ENCODE peak calls at places on chromosomes 12 and 14, in four cellular contexts. F is fibroblast of pulmonary artery, Q is dorsolateral prefrontal cortex, X is brain microvascular endothelial cell. O is an unnamed sample.
A peak's percentile ranks its signal among the peaks of the same experiment; 100 is the strongest.

GRCh38 chr14:97802430-97802829 is 1005.2 kb downstream of the VRK1 start:
- DNase-seq in Q (no peak), F (no peak), X (no peak), O (no peak)

GRCh38 chr12:95815635-95816212 is 25.2 kb upstream of the NTN4 start:
- DNase-seq in Q (no peak), X (no peak), F (peak; percentile 62), O (no peak)

GRCh38 chr12:113174461-113175384 is 10.6 kb downstream of the DDX54 start:
- DNase-seq in X (peak; percentile 60), Q (peak; percentile 74), F (peak; percentile 74), O (peak; percentile 73)

GRCh38 chr12:51482808-51483532 is 58.3 kb downstream of the SLC4A8 start:
- DNase-seq in Q (no peak), X (no peak), F (no peak), O (no peak)

GRCh38 chr12:130932061-130932650 is 21.6 kb upstream of the ADGRD1 start:
- DNase-seq in Q (no peak), X (no peak), F (no peak), O (no peak)

GRCh38 chr12:69036999-69037398 is 104.0 kb upstream of the CPM start:
- DNase-seq in X (no peak), Q (no peak), F (no peak), O (no peak)

GRCh38 chr12:90102957-90103652 is 394.5 kb upstream of the ATP2B1 start:
- DNase-seq in X (peak; percentile 38), F (peak; percentile 67), Q (no peak), O (no peak)

GRCh38 chr12:101713059-101713682 is 15.7 kb downstream of the CHPT1 start:
- DNase-seq in Q (no peak), F (no peak), X (no peak), O (no peak)

GRCh38 chr12:128694445-128694844 is 129.3 kb downstream of the SLC15A4 start:
- DNase-seq in F (no peak), X (no peak), Q (no peak), O (no peak)

GRCh38 chr12:119869720-119870119 is 7.4 kb downstream of the CIT start:
- DNase-seq in Q (no peak), X (peak; percentile 86), F (peak; percentile 86), O (no peak)

GRCh38 chr14:95361373-95362179 is 41.9 kb upstream of the CLMN start:
- DNase-seq in F (peak; percentile 38), Q (no peak), X (no peak), O (no peak)

GRCh38 chr14:60215127-60215444 is 33.9 kb upstream of the PPM1A start:
- DNase-seq in F (no peak), X (no peak), Q (no peak), O (no peak)

GRCh38 chr14:34700622-34701130 is 13.7 kb downstream of the CFL2 start:
- DNase-seq in Q (no peak), F (no peak), X (no peak), O (no peak)

GRCh38 chr14:96160913-96161310 is 43.7 kb upstream of the BDKRB2 start:
- DNase-seq in Q (no peak), F (no peak), X (no peak), O (no peak)

GRCh38 chr14:100416921-100417451 is 93.8 kb downstream of the SLC25A47 start:
- DNase-seq in F (peak; percentile 29), X (no peak), Q (no peak), O (no peak)

GRCh38 chr14:39267592-39268112 is 33.9 kb downstream of the MIA2 start:
- DNase-seq in Q (no peak), F (no peak), X (no peak), O (no peak)

GRCh38 chr14:72433511-72433910 is 460.4 kb downstream of the DPF3 start:
- DNase-seq in F (peak; percentile 30), X (peak; percentile 49), Q (no peak), O (no peak)

GRCh38 chr12:76158518-76159321 is 74.2 kb upstream of the NAP1L1 start:
- DNase-seq in X (peak; percentile 84), Q (peak; percentile 32), F (peak; percentile 70), O (peak; percentile 61)

GRCh38 chr12:3832738-3833137 is 40.5 kb downstream of the PARP11 start:
- DNase-seq in F (no peak), X (no peak), Q (no peak), O (no peak)

GRCh38 chr14:100498068-100498467 is 89.1 kb downstream of the BEGAIN start:
- DNase-seq in F (no peak), X (no peak), Q (peak; percentile 48), O (no peak)

GRCh38 chr12:51687142-51687935 is 96.3 kb downstream of the SCN8A start:
- DNase-seq in X (no peak), F (peak; percentile 75), Q (no peak), O (no peak)

GRCh38 chr12:104306943-104307654 is 3.6 kb downstream of the EID3 start:
- DNase-seq in X (no peak), F (no peak), Q (no peak), O (no peak)

GRCh38 chr14:85475113-85475512 is 54.8 kb upstream of the FLRT2 start:
- DNase-seq in F (peak; percentile 88), X (no peak), Q (no peak), O (no peak)

GRCh38 chr12:459430-460258 is at the start of gene B4GALNT3:
- DNase-seq in X (no peak), F (peak; percentile 17), Q (no peak), O (peak; percentile 37)

GRCh38 chr12:131985145-131985875 is 35.6 kb downstream of the EP400 start:
- DNase-seq in X (no peak), Q (peak; percentile 46), F (no peak), O (no peak)
- TF ChIP-seq CTCF in X (no peak), Q (no peak), F (no peak), O (no peak)

DNA sequence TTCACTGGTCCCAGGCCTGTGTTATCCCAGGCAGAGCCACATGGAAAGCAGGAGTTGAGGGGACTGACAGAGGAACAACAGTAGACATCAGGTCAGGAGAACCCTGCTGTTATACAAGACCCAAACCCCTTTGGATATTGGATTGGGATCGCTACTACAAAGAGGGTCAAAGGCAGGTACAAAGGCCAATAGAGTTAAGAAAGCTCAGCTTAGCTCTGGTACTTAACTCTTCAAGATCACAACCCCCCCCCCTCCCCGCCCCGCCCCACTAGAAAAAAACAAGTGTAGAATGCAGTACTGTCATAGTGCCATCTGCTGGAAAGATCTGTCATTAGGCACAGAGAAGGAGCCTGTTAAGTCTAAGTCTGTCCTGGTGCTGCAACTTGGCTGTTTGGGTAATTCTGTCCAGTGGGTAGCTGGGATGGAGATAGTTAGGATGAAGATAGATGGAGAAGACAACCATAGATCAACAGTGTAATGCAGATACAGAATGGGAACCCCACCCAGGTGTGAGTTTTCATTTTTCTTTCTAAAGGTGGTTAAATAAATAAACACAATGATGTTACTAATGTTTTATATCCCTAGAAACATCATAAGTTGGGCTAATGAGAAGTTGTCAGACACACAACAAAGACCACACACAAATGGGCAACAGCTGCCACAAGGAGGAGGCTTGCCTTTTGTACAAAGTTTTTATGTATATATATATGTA is 17.2 kb downstream of the REM2 start:
- DNase-seq in F (peak; percentile 82), X (peak; percentile 74), Q (no peak), O (no peak)
- TF ChIP-seq CTCF in F (peak; percentile 69), X (peak; percentile 75), Q (peak; percentile 61), O (peak; percentile 65)

DNA sequence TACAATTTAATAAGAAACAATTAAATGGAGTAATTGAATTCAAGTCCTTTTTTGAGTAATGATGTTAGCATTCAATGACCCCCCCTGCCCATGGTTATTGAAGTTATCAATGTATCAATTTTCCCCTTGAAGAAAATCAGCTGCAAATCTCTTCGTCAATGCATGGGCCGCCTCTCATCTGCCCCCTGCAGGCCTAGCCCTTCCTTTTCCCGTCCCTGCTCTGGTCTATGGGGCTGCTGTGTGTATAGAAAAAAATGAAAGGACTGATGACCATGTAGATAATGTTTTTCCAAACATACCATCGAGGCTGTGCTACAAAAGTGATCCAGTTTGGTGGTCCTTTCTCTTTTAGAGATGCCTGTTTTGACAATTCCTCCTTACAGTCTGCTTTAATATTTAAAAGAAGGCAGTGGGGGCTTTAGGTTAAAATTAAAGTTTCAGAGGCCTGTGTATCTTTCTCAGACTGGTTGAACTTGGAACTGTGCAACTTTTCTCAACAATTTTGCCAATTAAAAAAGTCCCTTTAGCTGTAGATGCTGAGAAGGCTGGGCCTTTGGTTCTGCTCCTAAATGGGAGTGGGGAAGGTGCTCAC is 98.4 kb downstream of the APAF1 start:
- DNase-seq in Q (no peak), X (peak; percentile 32), F (no peak), O (no peak)
- TF ChIP-seq CTCF in Q (peak; percentile 48), X (peak; percentile 90), F (peak; percentile 58), O (peak; percentile 44)

GRCh38 chr12:94749890-94750289 is 99.5 kb upstream of the TMCC3 start:
- DNase-seq in Q (no peak), X (no peak), F (no peak), O (no peak)

GRCh38 chr12:94748726-94749421 is 98.5 kb upstream of the TMCC3 start:
- DNase-seq in Q (no peak), F (no peak), X (no peak), O (no peak)

GRCh38 chr12:94750891-94751290 is 100.5 kb upstream of the TMCC3 start:
- DNase-seq in Q (no peak), X (no peak), F (no peak), O (no peak)

GRCh38 chr12:94753071-94753779 is 102.9 kb upstream of the TMCC3 start:
- DNase-seq in F (peak; percentile 23), X (no peak), Q (no peak), O (no peak)

GRCh38 chr12:94754653-94755052 is 104.3 kb upstream of the TMCC3 start:
- DNase-seq in X (no peak), F (peak; percentile 17), Q (no peak), O (no peak)
- TF ChIP-seq CTCF in X (peak; percentile 45), F (peak; percentile 40), Q (no peak), O (no peak)

GRCh38 chr12:27711312-27711682 is 665 bp downstream of the MRPS35 start:
- DNase-seq in Q (no peak), F (no peak), X (peak; percentile 5), O (no peak)
- TF ChIP-seq CTCF in Q (no peak), F (no peak), X (no peak), O (no peak)

GRCh38 chr12:93679308-93679933 is 2.2 kb downstream of the CRADD start:
- DNase-seq in Q (no peak), F (no peak), X (no peak), O (no peak)

GRCh38 chr12:93684716-93685115 is 7.5 kb downstream of the CRADD start:
- DNase-seq in F (peak; percentile 23), Q (no peak), X (no peak), O (no peak)

GRCh38 chr12:93682846-93683261 is 5.7 kb downstream of the CRADD start:
- DNase-seq in Q (no peak), F (no peak), X (no peak), O (no peak)

GRCh38 chr12:93686572-93687365 is 9.6 kb downstream of the CRADD start:
- DNase-seq in Q (no peak), X (no peak), F (no peak), O (no peak)

GRCh38 chr12:93683410-93683809 is 6.2 kb downstream of the CRADD start:
- DNase-seq in X (no peak), F (no peak), Q (no peak), O (no peak)
- TF ChIP-seq CTCF in X (no peak), F (no peak), Q (no peak), O (no peak)

GRCh38 chr12:41407240-41407799 is 219.2 kb downstream of the PDZRN4 start:
- DNase-seq in X (no peak), Q (no peak), F (no peak), O (no peak)
- TF ChIP-seq CTCF in X (no peak), Q (no peak), F (no peak), O (no peak)

O was measured in natural killer cell.